ENCODE peak calls at places on chromosomes 2 and 18, in eight cellular contexts. G is A549, R is sigmoid colon, L is H54, S is uterus, M is spleen, B is HCT116, Y is endothelial cell of umbilical vein. U is an unnamed sample.
A peak's percentile ranks its signal among the peaks of the same experiment; 100 is the strongest.

GRCh38 chr2:88350641-88351601 is 101.6 kb downstream of the FOXI3 start:
- DNase-seq in Y (peak; percentile 19), G (peak; percentile 52), L (peak; percentile 50), S (no peak), M (peak; percentile 82), R (peak; percentile 69), B (peak; percentile 65), U (peak; percentile 59)

GRCh38 chr18:75276813-75277628 is 66.4 kb downstream of the TSHZ1 start:
- DNase-seq in B (no peak), G (no peak), S (no peak), L (no peak), R (no peak), M (no peak), Y (peak; percentile 58), U (no peak)

GRCh38 chr18:80191264-80191663 is 56.0 kb downstream of the PARD6G start:
- DNase-seq in B (no peak), G (no peak), M (no peak), Y (no peak), S (no peak), L (no peak), R (no peak), U (no peak)

GRCh38 chr2:62577994-62578836 is 72.2 kb upstream of the TMEM17 start:
- DNase-seq in R (no peak), G (peak; percentile 72), M (no peak), Y (peak; percentile 80), L (peak; percentile 31), S (no peak), B (peak; percentile 99), U (no peak)

GRCh38 chr2:11517906-11518305 is 15.9 kb upstream of the GREB1 start:
- DNase-seq in B (no peak), S (peak; percentile 20), L (no peak), M (no peak), R (no peak), G (no peak), Y (no peak), U (no peak)

GRCh38 chr2:3189076-3189591 is 188.5 kb downstream of the EIPR1 start:
- DNase-seq in R (no peak), M (peak; percentile 71), Y (no peak), L (peak; percentile 74), B (no peak), G (no peak), S (no peak), U (no peak)

GRCh38 chr2:59888015-59888414 is 665.4 kb downstream of the BCL11A start:
- DNase-seq in B (no peak), L (no peak), S (no peak), Y (no peak), R (no peak), G (no peak), M (no peak), U (no peak)

GRCh38 chr2:74849228-74849892 is 15.4 kb downstream of the HK2 start:
- DNase-seq in M (peak; percentile 91), G (no peak), S (no peak), B (no peak), R (no peak), L (no peak), Y (peak; percentile 44), U (peak; percentile 69)

DNA sequence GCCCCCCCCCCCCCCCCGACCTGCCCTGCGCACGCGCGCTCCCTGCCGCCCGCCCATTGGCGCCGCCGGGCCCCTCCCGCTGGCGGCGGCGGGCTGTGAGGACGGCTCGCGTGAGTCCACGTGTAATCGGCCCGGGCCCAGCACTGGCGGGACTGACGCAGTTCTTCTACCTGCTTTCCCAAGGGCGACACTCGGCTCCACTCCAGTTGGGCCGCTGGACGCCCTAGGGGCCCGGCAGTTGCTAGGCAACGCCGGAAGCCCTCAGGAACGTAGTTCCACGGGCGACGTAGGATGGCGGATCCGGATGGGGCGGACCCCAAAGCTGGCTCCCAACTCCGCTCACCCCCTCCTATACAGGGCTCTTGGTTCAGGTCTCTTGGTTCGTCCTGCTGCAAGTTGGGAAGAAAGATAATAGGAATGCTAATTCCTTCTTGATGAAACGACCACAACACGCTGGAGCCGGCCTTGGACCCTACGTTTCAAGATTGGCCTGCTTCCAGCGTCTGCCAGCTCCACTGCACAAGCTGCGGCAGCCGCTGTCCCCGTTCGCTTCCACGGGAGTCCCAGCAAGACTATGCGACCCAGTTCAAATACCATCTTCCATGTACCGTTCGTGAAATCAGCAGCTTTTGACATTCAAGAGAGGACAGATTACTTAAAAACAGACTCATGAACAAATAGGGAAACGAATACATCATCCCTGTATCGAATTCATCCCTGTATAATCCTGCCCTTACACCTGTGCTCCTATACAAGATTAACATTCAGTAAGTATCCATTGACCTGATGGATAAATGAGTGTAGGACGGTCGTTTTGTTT is 415 bp upstream of the MCFD2 start:
- DNase-seq in M (peak; percentile 95), R (peak; percentile 97), Y (peak; percentile 91), G (peak; percentile 88), B (peak; percentile 88), S (peak; percentile 91), L (peak; percentile 90), U (peak; percentile 91)
- TF ChIP-seq POLR2A in M (peak; percentile 23), R (peak; percentile 8), Y (peak; percentile 46), G (peak; percentile 69), B (peak; percentile 49), S (peak; percentile 58), L (peak; percentile 66), U (peak; percentile 81)

GRCh38 chr2:202486351-202486750 is 110.2 kb downstream of the BMPR2 start:
- DNase-seq in B (no peak), Y (no peak), G (no peak), M (no peak), R (no peak), S (no peak), L (no peak), U (no peak)
- TF ChIP-seq POLR2A in B (no peak), Y (no peak), G (no peak), M (no peak), R (no peak), S (no peak), L (no peak), U (no peak)

GRCh38 chr18:12307251-12307736 is 747 bp upstream of the TUBB6 start:
- DNase-seq in R (peak; percentile 86), Y (peak; percentile 74), L (no peak), B (no peak), M (peak; percentile 79), S (peak; percentile 76), G (no peak), U (peak; percentile 81)

GRCh38 chr18:12308386-12309100 is 502 bp downstream of the TUBB6 start:
- DNase-seq in L (peak; percentile 74), G (peak; percentile 43), R (peak; percentile 95), M (peak; percentile 87), Y (peak; percentile 82), B (no peak), S (peak; percentile 90), U (peak; percentile 93)

GRCh38 chr18:12309683-12310198 is 1.7 kb downstream of the TUBB6 start:
- DNase-seq in B (no peak), L (no peak), M (no peak), S (no peak), G (no peak), Y (peak; percentile 68), R (no peak), U (no peak)

GRCh38 chr18:12306752-12307151 is 1.3 kb upstream of the TUBB6 start:
- DNase-seq in B (no peak), G (no peak), R (no peak), S (peak; percentile 15), L (no peak), M (no peak), Y (no peak), U (peak; percentile 68)

DNA sequence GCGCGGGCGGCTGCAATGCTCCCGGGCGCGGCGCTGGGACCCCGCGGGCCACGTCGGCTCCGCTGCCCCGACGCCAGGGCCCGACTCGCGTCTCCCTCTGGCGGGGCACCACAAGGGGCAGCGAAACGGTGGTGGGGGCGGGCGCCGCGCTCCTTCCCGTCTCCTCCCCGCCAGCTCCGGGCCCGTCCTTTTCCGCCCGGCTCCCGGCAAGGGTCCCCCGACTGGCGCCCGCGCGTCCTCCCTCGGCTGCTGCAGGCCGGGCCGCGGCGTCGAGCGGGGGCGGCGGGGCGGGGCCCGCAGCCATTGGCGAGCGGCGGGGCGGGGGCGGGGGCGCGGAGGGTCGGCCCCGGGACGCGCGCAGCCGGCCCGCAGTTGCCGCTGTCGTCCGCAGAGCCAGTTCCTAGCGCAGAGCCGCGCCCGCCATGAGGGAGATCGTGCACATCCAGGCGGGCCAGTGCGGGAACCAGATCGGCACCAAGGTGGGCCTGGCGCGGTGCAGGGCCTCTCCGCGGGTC is at the start of gene TUBB6:
- DNase-seq in G (peak; percentile 24), S (peak; percentile 78), R (peak; percentile 89), B (no peak), Y (peak; percentile 85), M (peak; percentile 81), L (peak; percentile 57), U (peak; percentile 91)
- TF ChIP-seq POLR2A in G (peak; percentile 81), S (peak; percentile 72), R (peak; percentile 8), B (peak; percentile 73), Y (peak; percentile 87), M (peak; percentile 35), L (peak; percentile 91), U (no peak)

GRCh38 chr2:156333951-156334495 is 1.5 kb upstream of the NR4A2 start:
- DNase-seq in R (peak; percentile 89), M (peak; percentile 96), B (no peak), G (no peak), L (peak; percentile 35), Y (peak; percentile 75), S (peak; percentile 70), U (peak; percentile 81)

GRCh38 chr2:156331572-156332451 is 709 bp downstream of the NR4A2 start:
- DNase-seq in R (peak; percentile 91), G (peak; percentile 61), Y (peak; percentile 83), S (peak; percentile 67), M (peak; percentile 89), L (peak; percentile 42), B (no peak), U (peak; percentile 76)

GRCh38 chr2:156332452-156333273 is at the start of gene NR4A2:
- DNase-seq in G (peak; percentile 80), S (peak; percentile 90), M (peak; percentile 97), L (peak; percentile 82), R (peak; percentile 97), B (peak; percentile 96), Y (peak; percentile 87), U (peak; percentile 94)

GRCh38 chr2:156333274-156333950 is 891 bp upstream of the NR4A2 start:
- DNase-seq in G (no peak), B (no peak), R (no peak), L (no peak), Y (no peak), S (no peak), M (no peak), U (peak; percentile 87)

DNA sequence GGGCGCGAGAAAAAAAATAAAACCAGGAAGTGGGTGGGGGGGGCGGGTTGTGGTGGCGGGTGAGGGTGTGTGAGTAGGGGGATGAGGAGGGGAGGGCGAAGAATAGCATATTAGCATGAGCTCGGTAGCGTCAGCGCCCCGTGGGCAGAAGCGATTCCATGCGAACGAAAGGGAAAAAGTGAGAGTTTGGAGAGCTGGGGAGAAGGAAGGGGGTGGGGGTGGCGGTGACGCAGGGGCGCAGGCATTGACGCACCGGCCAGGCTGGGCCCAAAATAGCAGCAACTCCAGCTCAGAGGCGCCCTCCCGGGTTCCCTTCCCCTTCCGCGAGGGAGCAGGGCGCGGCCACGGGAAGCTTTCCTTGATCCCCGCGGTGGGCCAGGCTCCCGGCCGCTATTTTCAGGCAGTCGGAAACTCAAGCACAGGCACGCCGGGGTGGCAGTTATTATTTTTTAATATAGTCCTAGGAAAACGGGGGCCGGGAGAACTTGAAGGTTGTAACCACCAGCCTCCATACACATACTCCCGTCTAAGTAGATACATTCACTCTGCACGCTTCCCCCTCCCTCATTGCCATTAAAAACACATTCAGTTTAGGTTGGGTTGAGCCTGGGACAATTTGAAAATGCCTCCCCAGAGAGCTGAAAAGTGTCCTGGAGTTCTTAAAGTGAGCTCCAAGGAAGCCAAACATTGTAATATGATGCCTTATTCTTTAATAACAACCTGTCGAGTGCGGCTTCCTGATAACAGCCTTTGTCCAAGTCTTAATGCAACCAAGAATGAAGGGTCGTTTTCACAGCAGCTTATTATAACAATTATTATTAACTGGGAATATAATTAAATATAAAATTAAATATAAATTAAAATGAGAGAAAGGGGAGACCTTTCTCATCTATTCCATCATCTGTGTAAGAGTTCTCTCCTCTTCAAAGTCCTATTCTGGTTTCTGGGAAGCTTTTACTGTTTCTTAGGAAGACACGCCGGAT is 2.3 kb upstream of the NR4A2 start:
- DNase-seq in M (peak; percentile 94), Y (peak; percentile 90), S (peak; percentile 94), L (peak; percentile 63), B (peak; percentile 79), R (peak; percentile 98), G (peak; percentile 71), U (peak; percentile 88)
- TF ChIP-seq POLR2A in M (peak; percentile 39), Y (peak; percentile 20), S (peak; percentile 55), L (no peak), B (peak; percentile 8), R (peak; percentile 87), G (peak; percentile 42), U (peak; percentile 63)

U was measured in erythroblast.